ENCODE peak calls at places on chromosomes 2 and 18, in ten cellular contexts. One of them, this sample, is unnamed.

GRCh38 chr2:1157107-1157506 is 206.5 kb downstream of the SNTG2 start:
- DNase-seq in skeletal muscle cell: no peak
- DNase-seq in RPMI8226: no peak
- DNase-seq in hepatic stellate cell: no peak
- DNase-seq in HS-27A: no peak
- DNase-seq in B cell: no peak
- DNase-seq in activated naive CD8-positive, alpha-beta T cell treated with anti-CD3 and anti-CD28 coated beads, Interleukin-2, amount 50 U/mL, for 24 hours: no peak
- DNase-seq in left ventricle myocardium inferior: no peak
- DNase-seq in cardiac muscle cell: no peak
- DNase-seq in AG08395: no peak
- DNase-seq in this sample: no peak

GRCh38 chr2:24101992-24102391 is 17.4 kb upstream of the TP53I3 start:
- DNase-seq in RPMI8226: no peak
- DNase-seq in cardiac muscle cell: no peak
- DNase-seq in skeletal muscle cell: no peak
- DNase-seq in hepatic stellate cell: no peak
- DNase-seq in HS-27A: no peak
- DNase-seq in AG08395: no peak
- DNase-seq in activated naive CD8-positive, alpha-beta T cell treated with anti-CD3 and anti-CD28 coated beads, Interleukin-2, amount 50 U/mL, for 24 hours: no peak
- DNase-seq in left ventricle myocardium inferior: no peak
- DNase-seq in B cell: no peak
- DNase-seq in this sample: no peak

GRCh38 chr2:95730813-95731212 is 139.0 kb downstream of the TRIM43 start:
- DNase-seq in RPMI8226: no peak
- DNase-seq in B cell: no peak
- DNase-seq in HS-27A: no peak
- DNase-seq in activated naive CD8-positive, alpha-beta T cell treated with anti-CD3 and anti-CD28 coated beads, Interleukin-2, amount 50 U/mL, for 24 hours: no peak
- DNase-seq in skeletal muscle cell: no peak
- DNase-seq in cardiac muscle cell: no peak
- DNase-seq in AG08395: no peak
- DNase-seq in hepatic stellate cell: no peak
- DNase-seq in left ventricle myocardium inferior: no peak
- DNase-seq in this sample: no peak

GRCh38 chr2:8500124-8501054 is 181.5 kb upstream of the ID2 start:
- DNase-seq in left ventricle myocardium inferior: no peak
- DNase-seq in activated naive CD8-positive, alpha-beta T cell treated with anti-CD3 and anti-CD28 coated beads, Interleukin-2, amount 50 U/mL, for 24 hours: no peak
- DNase-seq in B cell: no peak
- DNase-seq in AG08395: no peak
- DNase-seq in hepatic stellate cell: no peak
- DNase-seq in cardiac muscle cell: peak
- DNase-seq in skeletal muscle cell: peak
- DNase-seq in RPMI8226: no peak
- DNase-seq in HS-27A: no peak
- DNase-seq in this sample: no peak

GRCh38 chr2:60498176-60499081 is 55.0 kb downstream of the BCL11A start:
- DNase-seq in skeletal muscle cell: no peak
- DNase-seq in HS-27A: no peak
- DNase-seq in hepatic stellate cell: no peak
- DNase-seq in left ventricle myocardium inferior: no peak
- DNase-seq in RPMI8226: no peak
- DNase-seq in activated naive CD8-positive, alpha-beta T cell treated with anti-CD3 and anti-CD28 coated beads, Interleukin-2, amount 50 U/mL, for 24 hours: no peak
- DNase-seq in AG08395: no peak
- DNase-seq in B cell: peak
- DNase-seq in cardiac muscle cell: no peak
- DNase-seq in this sample: no peak

GRCh38 chr2:153786016-153786415 is 85.7 kb upstream of the GALNT13 start:
- DNase-seq in hepatic stellate cell: no peak
- DNase-seq in cardiac muscle cell: no peak
- DNase-seq in activated naive CD8-positive, alpha-beta T cell treated with anti-CD3 and anti-CD28 coated beads, Interleukin-2, amount 50 U/mL, for 24 hours: no peak
- DNase-seq in AG08395: no peak
- DNase-seq in HS-27A: no peak
- DNase-seq in RPMI8226: no peak
- DNase-seq in left ventricle myocardium inferior: no peak
- DNase-seq in B cell: no peak
- DNase-seq in skeletal muscle cell: no peak
- DNase-seq in this sample: no peak

GRCh38 chr18:9101730-9102390 is 639 bp upstream of the NDUFV2 start:
- DNase-seq in activated naive CD8-positive, alpha-beta T cell treated with anti-CD3 and anti-CD28 coated beads, Interleukin-2, amount 50 U/mL, for 24 hours: no peak
- DNase-seq in skeletal muscle cell: peak
- DNase-seq in B cell: no peak
- DNase-seq in left ventricle myocardium inferior: no peak
- DNase-seq in hepatic stellate cell: peak
- DNase-seq in AG08395: peak
- DNase-seq in HS-27A: peak
- DNase-seq in cardiac muscle cell: peak
- DNase-seq in RPMI8226: peak
- DNase-seq in this sample: peak

GRCh38 chr2:181876614-181877063 is 14.9 kb upstream of the ITPRID2 start:
- DNase-seq in HS-27A: peak
- DNase-seq in RPMI8226: no peak
- DNase-seq in hepatic stellate cell: no peak
- DNase-seq in B cell: no peak
- DNase-seq in skeletal muscle cell: no peak
- DNase-seq in activated naive CD8-positive, alpha-beta T cell treated with anti-CD3 and anti-CD28 coated beads, Interleukin-2, amount 50 U/mL, for 24 hours: no peak
- DNase-seq in AG08395: peak
- DNase-seq in left ventricle myocardium inferior: no peak
- DNase-seq in cardiac muscle cell: no peak
- DNase-seq in this sample: no peak

GRCh38 chr2:100018794-100019193 is 123.6 kb downstream of the AFF3 start:
- DNase-seq in activated naive CD8-positive, alpha-beta T cell treated with anti-CD3 and anti-CD28 coated beads, Interleukin-2, amount 50 U/mL, for 24 hours: no peak
- DNase-seq in hepatic stellate cell: peak
- DNase-seq in B cell: no peak
- DNase-seq in RPMI8226: no peak
- DNase-seq in cardiac muscle cell: no peak
- DNase-seq in skeletal muscle cell: no peak
- DNase-seq in left ventricle myocardium inferior: no peak
- DNase-seq in AG08395: peak
- DNase-seq in HS-27A: no peak
- DNase-seq in this sample: no peak

GRCh38 chr18:41940506-41941215 is 14.4 kb upstream of the PIK3C3 start:
- DNase-seq in RPMI8226: no peak
- DNase-seq in activated naive CD8-positive, alpha-beta T cell treated with anti-CD3 and anti-CD28 coated beads, Interleukin-2, amount 50 U/mL, for 24 hours: no peak
- DNase-seq in AG08395: peak
- DNase-seq in HS-27A: peak
- DNase-seq in B cell: no peak
- DNase-seq in skeletal muscle cell: peak
- DNase-seq in left ventricle myocardium inferior: no peak
- DNase-seq in hepatic stellate cell: peak
- DNase-seq in cardiac muscle cell: peak
- DNase-seq in this sample: no peak

GRCh38 chr2:201661366-201661765 is 18.1 kb upstream of the TMEM237 start:
- DNase-seq in RPMI8226: peak
- DNase-seq in cardiac muscle cell: peak
- DNase-seq in HS-27A: no peak
- DNase-seq in AG08395: no peak
- DNase-seq in skeletal muscle cell: no peak
- DNase-seq in activated naive CD8-positive, alpha-beta T cell treated with anti-CD3 and anti-CD28 coated beads, Interleukin-2, amount 50 U/mL, for 24 hours: no peak
- DNase-seq in hepatic stellate cell: no peak
- DNase-seq in B cell: no peak
- DNase-seq in left ventricle myocardium inferior: no peak
- DNase-seq in this sample: no peak

GRCh38 chr2:190979906-190980629 is 33.9 kb downstream of the STAT1 start:
- DNase-seq in hepatic stellate cell: no peak
- DNase-seq in RPMI8226: no peak
- DNase-seq in left ventricle myocardium inferior: peak
- DNase-seq in skeletal muscle cell: peak
- DNase-seq in AG08395: no peak
- DNase-seq in B cell: no peak
- DNase-seq in activated naive CD8-positive, alpha-beta T cell treated with anti-CD3 and anti-CD28 coated beads, Interleukin-2, amount 50 U/mL, for 24 hours: no peak
- DNase-seq in HS-27A: no peak
- DNase-seq in cardiac muscle cell: peak
- DNase-seq in this sample: no peak

GRCh38 chr2:128541448-128541847 is 222.8 kb upstream of the HS6ST1 start:
- DNase-seq in B cell: no peak
- DNase-seq in AG08395: no peak
- DNase-seq in RPMI8226: no peak
- DNase-seq in left ventricle myocardium inferior: no peak
- DNase-seq in activated naive CD8-positive, alpha-beta T cell treated with anti-CD3 and anti-CD28 coated beads, Interleukin-2, amount 50 U/mL, for 24 hours: no peak
- DNase-seq in HS-27A: no peak
- DNase-seq in cardiac muscle cell: peak
- DNase-seq in skeletal muscle cell: no peak
- DNase-seq in hepatic stellate cell: no peak
- DNase-seq in this sample: no peak

GRCh38 chr2:152134488-152135280 is 35.8 kb upstream of the CACNB4 start:
- DNase-seq in skeletal muscle cell: no peak
- DNase-seq in left ventricle myocardium inferior: no peak
- DNase-seq in AG08395: peak
- DNase-seq in cardiac muscle cell: peak
- DNase-seq in activated naive CD8-positive, alpha-beta T cell treated with anti-CD3 and anti-CD28 coated beads, Interleukin-2, amount 50 U/mL, for 24 hours: peak
- DNase-seq in HS-27A: no peak
- DNase-seq in B cell: no peak
- DNase-seq in hepatic stellate cell: peak
- DNase-seq in RPMI8226: no peak
- DNase-seq in this sample: no peak

GRCh38 chr2:200258881-200259576 is 47.5 kb upstream of the SPATS2L start:
- DNase-seq in cardiac muscle cell: no peak
- DNase-seq in RPMI8226: no peak
- DNase-seq in activated naive CD8-positive, alpha-beta T cell treated with anti-CD3 and anti-CD28 coated beads, Interleukin-2, amount 50 U/mL, for 24 hours: no peak
- DNase-seq in skeletal muscle cell: no peak
- DNase-seq in hepatic stellate cell: no peak
- DNase-seq in AG08395: no peak
- DNase-seq in HS-27A: no peak
- DNase-seq in left ventricle myocardium inferior: no peak
- DNase-seq in B cell: no peak
- DNase-seq in this sample: no peak

GRCh38 chr2:210461401-210461800 is 15.2 kb downstream of the LANCL1 start:
- DNase-seq in RPMI8226: no peak
- DNase-seq in activated naive CD8-positive, alpha-beta T cell treated with anti-CD3 and anti-CD28 coated beads, Interleukin-2, amount 50 U/mL, for 24 hours: no peak
- DNase-seq in cardiac muscle cell: no peak
- DNase-seq in B cell: peak
- DNase-seq in left ventricle myocardium inferior: no peak
- DNase-seq in AG08395: no peak
- DNase-seq in skeletal muscle cell: no peak
- DNase-seq in hepatic stellate cell: no peak
- DNase-seq in HS-27A: no peak
- DNase-seq in this sample: peak

GRCh38 chr2:40431600-40431955 is 20.3 kb downstream of the SLC8A1 start:
- DNase-seq in hepatic stellate cell: no peak
- DNase-seq in AG08395: peak
- DNase-seq in cardiac muscle cell: peak
- DNase-seq in HS-27A: no peak
- DNase-seq in activated naive CD8-positive, alpha-beta T cell treated with anti-CD3 and anti-CD28 coated beads, Interleukin-2, amount 50 U/mL, for 24 hours: no peak
- DNase-seq in RPMI8226: peak
- DNase-seq in skeletal muscle cell: peak
- DNase-seq in B cell: no peak
- DNase-seq in left ventricle myocardium inferior: peak
- DNase-seq in this sample: no peak

GRCh38 chr2:156565066-156565710 is 129.0 kb downstream of the GPD2 start:
- DNase-seq in AG08395: peak
- DNase-seq in hepatic stellate cell: peak
- DNase-seq in B cell: no peak
- DNase-seq in activated naive CD8-positive, alpha-beta T cell treated with anti-CD3 and anti-CD28 coated beads, Interleukin-2, amount 50 U/mL, for 24 hours: no peak
- DNase-seq in cardiac muscle cell: peak
- DNase-seq in skeletal muscle cell: peak
- DNase-seq in RPMI8226: no peak
- DNase-seq in HS-27A: peak
- DNase-seq in left ventricle myocardium inferior: no peak
- DNase-seq in this sample: no peak

GRCh38 chr2:230944123-230944653 is 19.1 kb upstream of the GPR55 start:
- DNase-seq in RPMI8226: no peak
- DNase-seq in activated naive CD8-positive, alpha-beta T cell treated with anti-CD3 and anti-CD28 coated beads, Interleukin-2, amount 50 U/mL, for 24 hours: peak
- DNase-seq in AG08395: no peak
- DNase-seq in left ventricle myocardium inferior: no peak
- DNase-seq in skeletal muscle cell: no peak
- DNase-seq in cardiac muscle cell: no peak
- DNase-seq in HS-27A: no peak
- DNase-seq in B cell: peak
- DNase-seq in hepatic stellate cell: no peak
- DNase-seq in this sample: no peak

GRCh38 chr2:194616334-194616733 is 1040.7 kb upstream of the SLC39A10 start:
- DNase-seq in AG08395: no peak
- DNase-seq in B cell: no peak
- DNase-seq in left ventricle myocardium inferior: no peak
- DNase-seq in HS-27A: no peak
- DNase-seq in cardiac muscle cell: no peak
- DNase-seq in RPMI8226: no peak
- DNase-seq in skeletal muscle cell: no peak
- DNase-seq in activated naive CD8-positive, alpha-beta T cell treated with anti-CD3 and anti-CD28 coated beads, Interleukin-2, amount 50 U/mL, for 24 hours: no peak
- DNase-seq in hepatic stellate cell: no peak
- DNase-seq in this sample: no peak